ENCODE peak calls at places on chromosome X, in nine cellular contexts. E is cardiac muscle cell, O is Panc1, G is AG09309, T is omental fat pad, Y is fibroblast of pulmonary artery, C is brain microvascular endothelial cell, S is fibroblast of lung, J is left ventricle myocardium inferior. X is an unnamed sample.

GRCh38 chrX:1421433-1422134 is 29.7 kb upstream of the SLC25A6 start:
- DNase-seq in T (no peak), C (no peak), J (no peak), E (no peak), S (no peak), Y (no peak), O (no peak), G (no peak), X (no peak)

GRCh38 chrX:34656842-34657780 is at the start of gene TMEM47:
- DNase-seq in S (peak), C (peak), O (no peak), T (no peak), G (peak), E (peak), Y (peak), J (peak), X (peak)

GRCh38 chrX:42129022-42129421 is 205.7 kb upstream of the CASK start:
- DNase-seq in S (no peak), J (no peak), G (no peak), O (no peak), E (no peak), C (no peak), T (no peak), Y (no peak), X (no peak)

GRCh38 chrX:129961180-129962083 is 21.0 kb upstream of the BCORL1 start:
- DNase-seq in T (no peak), Y (no peak), G (no peak), C (peak), S (no peak), J (peak), O (no peak), E (peak), X (no peak)

GRCh38 chrX:10233173-10233572 is 76.4 kb downstream of the CLCN4 start:
- DNase-seq in T (no peak), S (no peak), J (no peak), O (no peak), C (no peak), G (no peak), E (no peak), Y (no peak), X (no peak)

GRCh38 chrX:31550169-31550568 is 478.3 kb upstream of the FTHL17 start:
- DNase-seq in J (no peak), Y (no peak), T (no peak), G (no peak), E (no peak), C (no peak), S (no peak), O (no peak), X (no peak)

GRCh38 chrX:144327515-144327914 is 443.6 kb downstream of the UBE2NL start:
- DNase-seq in Y (no peak), C (no peak), T (no peak), J (no peak), G (peak), E (no peak), S (no peak), O (no peak), X (no peak)

GRCh38 chrX:32267796-32268195 is 943.6 kb downstream of the DMD start:
- DNase-seq in Y (no peak), C (no peak), O (no peak), G (no peak), S (no peak), T (no peak), J (no peak), E (no peak), X (no peak)

GRCh38 chrX:11319689-11320302 is 26.6 kb downstream of the AMELX start:
- DNase-seq in T (no peak), E (no peak), Y (no peak), G (no peak), S (peak), O (no peak), C (no peak), J (no peak), X (no peak)

GRCh38 chrX:119062750-119063374 is 9.9 kb upstream of the CT47C1 start:
- DNase-seq in S (peak), O (no peak), Y (peak), T (no peak), J (no peak), E (peak), G (no peak), C (peak), X (no peak)

GRCh38 chrX:8090906-8091305 is 80.2 kb downstream of the VCX2 start:
- DNase-seq in Y (no peak), S (no peak), T (no peak), E (no peak), J (no peak), O (no peak), C (no peak), G (no peak), X (no peak)

GRCh38 chrX:24561121-24561520 is 86.0 kb downstream of the PCYT1B start:
- DNase-seq in C (no peak), O (no peak), G (no peak), J (no peak), Y (peak), S (no peak), E (no peak), T (no peak), X (no peak)

GRCh38 chrX:19342331-19342906 is 1.3 kb upstream of the PDHA1 start:
- DNase-seq in J (no peak), Y (no peak), G (no peak), C (peak), E (peak), O (no peak), T (no peak), S (peak), X (no peak)

GRCh38 chrX:115940348-115940747 is 230.2 kb upstream of the AGTR2 start:
- DNase-seq in J (no peak), S (no peak), T (no peak), G (no peak), E (no peak), O (no peak), Y (no peak), C (no peak), X (no peak)

GRCh38 chrX:154013614-154014360 is 5.9 kb downstream of the IRAK1 start:
- DNase-seq in J (no peak), O (peak), C (no peak), E (peak), T (no peak), Y (peak), S (peak), G (no peak), X (no peak)

GRCh38 chrX:255923-256331 is 25.3 kb upstream of the PLCXD1 start:
- DNase-seq in J (no peak), O (no peak), E (no peak), G (no peak), Y (no peak), S (no peak), C (no peak), T (no peak), X (no peak)

GRCh38 chrX:103248553-103248952 is 6.4 kb downstream of the TCEAL8 start:
- DNase-seq in G (no peak), J (no peak), O (no peak), C (no peak), Y (peak), T (no peak), E (peak), S (peak), X (no peak)

GRCh38 chrX:155028749-155029360 is 2.2 kb downstream of the FUNDC2 start:
- DNase-seq in T (no peak), S (peak), O (no peak), J (no peak), C (peak), Y (peak), G (no peak), E (no peak), X (no peak)

GRCh38 chrX:64151911-64152310 is 53.6 kb downstream of the AMER1 start:
- DNase-seq in E (no peak), G (no peak), T (no peak), S (no peak), O (no peak), Y (no peak), J (no peak), C (no peak), X (no peak)

GRCh38 chrX:154002215-154002719 is 17.4 kb downstream of the IRAK1 start:
- DNase-seq in J (peak), G (peak), E (no peak), T (no peak), Y (peak), C (no peak), S (peak), O (no peak), X (peak)

GRCh38 chrX:1629244-1629643 is 14.4 kb downstream of the ASMT start:
- DNase-seq in E (no peak), G (no peak), T (no peak), S (no peak), Y (no peak), O (no peak), C (no peak), J (no peak), X (no peak)

GRCh38 chrX:66074920-66075879 is 35.3 kb upstream of the VSIG4 start:
- DNase-seq in Y (peak), C (no peak), O (no peak), T (no peak), S (no peak), J (peak), G (no peak), E (no peak), X (no peak)

GRCh38 chrX:23883737-23884354 is 23.9 kb downstream of the APOO start:
- DNase-seq in C (peak), S (peak), O (no peak), J (no peak), G (no peak), E (no peak), Y (peak), T (no peak), X (peak)

GRCh38 chrX:54788446-54788845 is 9.6 kb downstream of the ITIH6 start:
- DNase-seq in E (no peak), O (no peak), Y (no peak), J (no peak), S (no peak), G (no peak), C (no peak), T (no peak), X (no peak)

GRCh38 chrX:54785901-54786300 is 12.2 kb downstream of the ITIH6 start:
- DNase-seq in T (no peak), O (no peak), Y (peak), G (no peak), C (no peak), J (no peak), E (peak), S (no peak), X (no peak)

DNA sequence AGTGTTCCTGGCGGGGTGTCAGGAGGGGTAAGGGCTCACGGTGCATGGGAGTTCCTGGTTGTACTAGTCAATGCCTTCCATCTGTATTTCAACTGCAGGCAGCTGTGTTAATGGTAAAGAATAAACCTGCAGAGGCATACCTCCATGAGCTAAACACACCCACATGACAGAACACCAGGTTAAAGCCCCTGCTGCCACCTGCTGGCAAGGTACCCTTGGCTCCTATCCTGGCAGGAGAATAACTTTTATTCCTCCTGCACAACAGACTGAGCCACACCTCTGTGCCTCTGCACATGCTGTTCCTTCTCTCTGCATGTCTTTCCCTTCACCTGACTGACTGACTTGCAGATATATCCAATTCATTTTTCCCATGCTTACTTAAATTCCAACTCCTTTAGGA is 11.1 kb downstream of the ITIH6 start:
- DNase-seq in C (no peak), S (no peak), G (no peak), E (peak), O (no peak), J (no peak), T (no peak), Y (no peak), X (no peak)
- TF ChIP-seq CTCF in C (peak), S (no peak), G (no peak), E (no peak), O (peak), J (no peak), T (no peak), Y (no peak), X (no peak)

GRCh38 chrX:136586386-136586785 is 54.4 kb downstream of the VGLL1 start:
- DNase-seq in J (no peak), Y (no peak), E (no peak), C (no peak), O (no peak), T (no peak), S (no peak), G (no peak), X (no peak)
- TF ChIP-seq CTCF in J (no peak), Y (no peak), E (no peak), C (no peak), O (no peak), T (no peak), S (no peak), G (no peak), X (no peak)

GRCh38 chrX:17535229-17535628 is 160.2 kb downstream of the NHS start:
- DNase-seq in O (no peak), J (no peak), T (no peak), Y (peak), G (no peak), S (peak), C (no peak), E (peak), X (no peak)
- TF ChIP-seq CTCF in O (peak), J (peak), T (no peak), Y (peak), G (peak), S (peak), C (peak), E (peak), X (peak)

DNA sequence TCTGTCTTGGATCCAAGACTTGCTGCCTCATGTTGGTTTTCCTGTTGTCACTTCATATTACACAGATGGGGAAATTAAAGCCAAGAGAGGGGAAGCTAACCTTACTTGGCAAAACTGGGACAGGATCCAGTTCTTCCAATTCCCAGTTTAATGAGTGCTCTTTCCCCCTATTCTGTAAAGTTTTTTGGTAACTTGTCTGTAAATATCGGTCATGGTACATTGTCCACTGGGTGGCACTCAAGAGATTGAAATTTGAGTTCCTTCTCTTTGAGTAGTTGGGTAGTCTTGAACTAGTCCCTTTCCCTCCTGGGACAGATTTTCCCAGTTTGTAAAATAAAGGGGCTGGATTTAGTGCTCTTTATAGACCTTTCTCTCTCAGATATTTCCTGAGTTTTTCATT is 12.4 kb upstream of the EOLA2 start:
- DNase-seq in E (peak), C (peak), Y (peak), G (peak), T (no peak), O (no peak), S (peak), J (no peak), X (peak)
- TF ChIP-seq CTCF in E (peak), C (peak), Y (peak), G (peak), T (no peak), O (peak), S (peak), J (peak), X (peak)

GRCh38 chrX:39730671-39731389 is 366.9 kb downstream of the BCOR start:
- DNase-seq in T (peak), S (peak), Y (peak), E (peak), C (peak), G (peak), J (peak), O (no peak), X (no peak)
- TF ChIP-seq CTCF in T (no peak), S (peak), Y (peak), E (peak), C (peak), G (peak), J (peak), O (peak), X (peak)

GRCh38 chrX:133984857-133985163 is 584 bp downstream of the GPC3 start:
- DNase-seq in C (no peak), Y (no peak), T (no peak), O (no peak), E (no peak), S (no peak), J (no peak), G (no peak), X (no peak)
- TF ChIP-seq CTCF in C (no peak), Y (no peak), T (no peak), O (no peak), E (no peak), S (no peak), J (no peak), G (no peak), X (no peak)